ENCODE peak calls at places on chromosome 16, in four cellular contexts. X is spleen, Q is breast epithelium, L is endothelial cell. C is an unnamed sample.

GRCh38 chr16:4924593-4925378 is 12.2 kb downstream of the PPL start:
- DNase-seq in X (no peak), Q (peak), L (no peak), C (no peak)

GRCh38 chr16:74448990-74449389 is 27.7 kb upstream of the CLEC18B start:
- DNase-seq in X (no peak), Q (no peak), L (no peak), C (no peak)

GRCh38 chr16:57935904-57936303 is 35.0 kb downstream of the CNGB1 start:
- DNase-seq in X (no peak), Q (no peak), L (no peak), C (no peak)

GRCh38 chr16:3876695-3877094 is 3.8 kb downstream of the CREBBP start:
- DNase-seq in X (no peak), Q (no peak), L (no peak), C (no peak)

GRCh38 chr16:3235856-3236669 is 1.1 kb upstream of the ZNF200 start:
- DNase-seq in X (peak), Q (no peak), L (peak), C (no peak)

GRCh38 chr16:82735176-82735575 is 108.4 kb downstream of the CDH13 start:
- DNase-seq in X (no peak), Q (no peak), L (no peak), C (no peak)

GRCh38 chr16:15403392-15403995 is 7.9 kb downstream of the MPV17L start:
- DNase-seq in X (no peak), Q (no peak), L (no peak), C (no peak)

GRCh38 chr16:86789621-86790051 is 211.3 kb downstream of the FOXL1 start:
- DNase-seq in X (no peak), Q (no peak), L (no peak), C (no peak)

GRCh38 chr16:51327001-51327400 is 175.9 kb upstream of the SALL1 start:
- DNase-seq in X (no peak), Q (no peak), L (no peak), C (no peak)

GRCh38 chr16:85384831-85385462 is 228.2 kb upstream of the GSE1 start:
- DNase-seq in X (peak), Q (peak), L (no peak), C (peak)

GRCh38 chr16:55003916-55004315 is 73.3 kb downstream of the IRX5 start:
- DNase-seq in X (no peak), Q (no peak), L (no peak), C (no peak)

GRCh38 chr16:83785455-83785854 is 22.3 kb upstream of the HSBP1 start:
- DNase-seq in X (no peak), Q (no peak), L (no peak), C (no peak)

GRCh38 chr16:4160663-4161436 is 44.6 kb upstream of the ADCY9 start:
- DNase-seq in X (no peak), Q (no peak), L (no peak), C (no peak)

DNA sequence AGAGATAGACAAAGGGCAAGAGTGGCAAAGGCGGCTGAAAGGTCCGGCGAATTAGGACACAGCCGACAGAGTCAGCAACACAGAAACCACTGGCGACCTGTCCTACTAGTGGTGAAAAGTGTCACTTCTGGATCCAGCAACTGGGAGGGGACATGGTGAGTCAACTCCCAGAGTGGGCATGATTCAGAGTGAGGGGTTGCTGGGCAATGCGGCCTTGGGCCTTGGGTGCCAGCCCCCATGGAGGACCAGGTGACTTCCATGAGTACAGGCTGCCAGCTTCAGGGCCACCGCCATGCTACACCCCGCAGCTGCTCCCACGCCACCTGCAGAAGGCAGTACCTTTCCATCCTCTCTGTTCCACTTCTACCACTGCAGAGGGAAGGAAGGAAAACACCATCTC is 110.6 kb downstream of the ZFHX3 start:
- DNase-seq in X (peak), Q (no peak), L (no peak), C (no peak)
- TF ChIP-seq CTCF in X (no peak), Q (no peak), L (no peak), C (no peak)

GRCh38 chr16:81261049-81261648 is 22.7 kb downstream of the BCO1 start:
- DNase-seq in X (no peak), Q (no peak), L (peak), C (no peak)
- TF ChIP-seq CTCF in X (peak), Q (no peak), L (peak), C (peak)

GRCh38 chr16:81585785-81586184 is 141.2 kb downstream of the CMIP start:
- DNase-seq in X (no peak), Q (no peak), L (peak), C (no peak)
- TF ChIP-seq CTCF in X (no peak), Q (no peak), L (peak), C (peak)

GRCh38 chr16:19400709-19401108 is 17.0 kb upstream of the TMC5 start:
- DNase-seq in X (no peak), Q (no peak), L (no peak), C (no peak)
- TF ChIP-seq CTCF in X (no peak), Q (no peak), L (no peak), C (no peak)

DNA sequence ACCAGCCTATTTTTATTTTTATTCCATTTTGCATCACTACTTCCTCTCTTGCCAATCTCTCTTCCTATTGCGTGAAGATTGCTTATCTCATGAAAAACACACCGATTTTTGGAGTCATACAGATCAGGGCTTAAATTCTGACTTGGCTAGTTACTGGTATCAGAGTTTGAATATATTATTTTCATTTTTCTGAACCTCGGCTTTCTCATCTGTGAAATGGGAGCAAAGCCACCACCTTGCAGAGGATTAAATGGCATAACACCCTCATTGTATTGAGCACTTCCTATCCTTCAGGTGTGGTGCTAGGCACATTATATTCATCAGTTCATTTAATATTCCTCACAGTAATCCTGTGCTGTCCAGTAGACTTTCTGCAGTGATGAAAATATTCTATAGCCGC is 208.8 kb downstream of the HAPSTR1 start:
- DNase-seq in X (no peak), Q (no peak), L (no peak), C (no peak)
- TF ChIP-seq CTCF in X (no peak), Q (no peak), L (no peak), C (no peak)

DNA sequence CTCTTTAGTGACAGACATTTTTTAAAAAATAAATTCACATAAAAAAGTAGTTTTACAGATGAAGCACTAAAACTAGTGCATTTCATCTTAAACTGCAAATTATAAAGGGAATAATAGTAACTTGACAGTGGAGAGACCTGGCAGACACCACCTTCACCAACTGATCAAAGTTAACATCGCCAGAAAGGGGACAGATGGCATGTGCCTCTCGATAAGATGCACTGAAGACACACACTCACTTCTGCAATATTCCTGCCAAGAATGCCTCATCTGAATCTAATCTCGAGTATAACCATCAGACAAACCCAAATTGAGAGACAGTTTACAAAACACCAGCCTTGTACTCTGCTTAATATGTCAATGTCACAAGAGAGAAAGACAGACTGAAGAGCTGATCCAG is 6.8 kb downstream of the DEXI start:
- DNase-seq in X (no peak), Q (no peak), L (no peak), C (no peak)
- TF ChIP-seq CTCF in X (no peak), Q (no peak), L (no peak), C (no peak)

GRCh38 chr16:490768-491167 is 36.7 kb upstream of the CAPN15 start:
- DNase-seq in X (no peak), Q (no peak), L (no peak), C (no peak)

GRCh38 chr16:495127-495748 is 32.3 kb upstream of the CAPN15 start:
- DNase-seq in X (no peak), Q (no peak), L (peak), C (no peak)

GRCh38 chr16:491225-491919 is 36.1 kb upstream of the CAPN15 start:
- DNase-seq in X (no peak), Q (no peak), L (no peak), C (no peak)

GRCh38 chr16:492211-492875 is 35.2 kb upstream of the CAPN15 start:
- DNase-seq in X (no peak), Q (no peak), L (no peak), C (no peak)

GRCh38 chr16:489606-490005 is 37.9 kb upstream of the CAPN15 start:
- DNase-seq in X (no peak), Q (no peak), L (no peak), C (no peak)
- TF ChIP-seq CTCF in X (no peak), Q (no peak), L (no peak), C (no peak)

C was measured in mesothelial cell of epicardium.